ENCODE peak calls at places on chromosome 6, in six cellular contexts. U, A, V, R, Q and I are unnamed samples. For H3K36me3, the result is how much of the 10 kb centered on the place peaks cover.

GRCh38 chr6:136984578-136984977 is 60.2 kb downstream of the IL20RA start:
- DNase-seq in Q (no peak), R (no peak), A (no peak), V (no peak), U (no peak), I (no peak)

GRCh38 chr6:22612241-22612640 is 42.9 kb downstream of the HDGFL1 start:
- DNase-seq in Q (no peak), V (peak), R (no peak), U (peak), A (no peak), I (no peak)

GRCh38 chr6:15479761-15480160 is 183.1 kb downstream of the DTNBP1 start:
- DNase-seq in Q (no peak), V (peak), R (no peak), A (no peak), U (no peak), I (no peak)

GRCh38 chr6:44667668-44668390 is 280.3 kb downstream of the CDC5L start:
- DNase-seq in R (peak), Q (peak), V (no peak), A (peak), U (no peak), I (peak)

GRCh38 chr6:113095836-113096235 is 748.7 kb downstream of the RFPL4B start:
- DNase-seq in A (no peak), V (no peak), R (no peak), Q (no peak), U (no peak), I (no peak)

GRCh38 chr6:95352064-95352463 is 225.3 kb upstream of the MANEA start:
- DNase-seq in Q (no peak), V (no peak), U (no peak), A (peak), R (no peak), I (no peak)

GRCh38 chr6:145623231-145623630 is 112.1 kb downstream of the EPM2A start:
- DNase-seq in Q (no peak), V (no peak), R (no peak), U (no peak), A (no peak), I (peak)

GRCh38 chr6:151147118-151147832 is 92.5 kb upstream of the AKAP12 start:
- DNase-seq in V (no peak), Q (no peak), A (no peak), R (no peak), U (no peak), I (no peak)

GRCh38 chr6:157364705-157365104 is 16.3 kb upstream of the ZDHHC14 start:
- DNase-seq in V (no peak), R (no peak), A (no peak), U (no peak), Q (no peak), I (no peak)

GRCh38 chr6:93523365-93523764 is 104.0 kb upstream of the EPHA7 start:
- DNase-seq in Q (no peak), R (no peak), A (no peak), U (no peak), V (no peak), I (no peak)

GRCh38 chr6:157604816-157605215 is 218.2 kb upstream of the SNX9 start:
- DNase-seq in R (no peak), V (no peak), U (no peak), Q (no peak), A (no peak), I (no peak)

GRCh38 chr6:5606546-5606945 is 345.2 kb downstream of the FARS2 start:
- DNase-seq in Q (no peak), V (no peak), R (no peak), A (no peak), U (no peak), I (no peak)

GRCh38 chr6:11329841-11330765 is 97.6 kb upstream of the NEDD9 start:
- DNase-seq in V (peak), R (no peak), A (no peak), U (no peak), Q (no peak), I (no peak)

GRCh38 chr6:24859608-24860007 is 60.9 kb upstream of the ARMH2 start:
- DNase-seq in Q (no peak), U (no peak), V (no peak), A (no peak), R (no peak), I (no peak)

DNA sequence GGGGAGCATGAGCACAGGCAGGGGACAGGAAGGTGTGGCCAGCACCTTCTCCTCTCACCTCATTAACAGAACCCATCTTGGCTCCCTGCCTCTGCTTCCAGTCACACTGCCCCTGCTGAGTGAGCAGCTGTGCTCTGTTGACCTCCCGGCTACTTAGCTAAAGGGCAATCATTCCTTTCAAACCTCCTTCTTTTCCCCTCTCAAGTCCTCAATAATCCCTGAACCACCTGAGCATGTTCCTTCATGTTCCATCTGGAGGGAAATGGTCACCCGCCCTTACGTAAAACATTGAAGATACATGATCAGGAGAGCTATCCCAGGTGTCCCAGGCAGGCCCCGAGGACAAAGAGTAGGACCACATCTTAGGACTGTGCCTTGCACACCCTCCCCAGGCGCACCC is 21.7 kb upstream of the MRPS10 start:
- DNase-seq in U (no peak), V (no peak), Q (no peak), A (no peak), R (no peak), I (no peak)
- H3K36me3 ChIP-seq in U (under half), V (under half), Q (under half), A (under half), R (under half), I (under half)

DNA sequence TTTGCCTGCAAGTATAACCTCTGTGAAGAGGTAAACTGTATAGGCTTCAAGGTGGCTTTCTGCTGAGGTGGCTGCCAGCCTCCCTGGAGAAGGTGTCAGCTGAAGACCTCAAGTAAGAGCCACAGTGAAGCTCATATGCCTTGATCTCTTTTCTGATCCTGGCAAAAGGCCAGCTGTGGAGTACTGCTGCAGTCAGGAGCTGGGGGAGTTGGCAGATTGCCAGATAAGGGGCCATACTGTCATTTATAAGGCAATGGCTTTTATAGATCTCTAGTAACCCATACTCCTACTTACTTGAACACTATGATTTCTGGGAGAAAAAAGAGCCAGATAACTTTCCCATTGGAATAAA is 8.8 kb upstream of the CEP85L start:
- DNase-seq in A (no peak), R (no peak), V (peak), U (peak), Q (peak), I (no peak)
- H3K4me2 ChIP-seq in A (no peak), R (no peak), V (no peak), U (no peak), Q (peak), I (no peak)

GRCh38 chr6:134238006-134238405 is 79.9 kb downstream of the SGK1 start:
- DNase-seq in Q (no peak), U (no peak), A (no peak), R (no peak), V (no peak), I (no peak)

GRCh38 chr6:134238960-134239795 is 78.7 kb downstream of the SGK1 start:
- DNase-seq in R (no peak), Q (no peak), V (no peak), A (no peak), U (peak), I (no peak)

GRCh38 chr6:134245041-134245440 is 72.9 kb downstream of the SGK1 start:
- DNase-seq in R (no peak), A (no peak), U (no peak), V (no peak), Q (no peak), I (no peak)

GRCh38 chr6:134235937-134236751 is 81.8 kb downstream of the SGK1 start:
- DNase-seq in V (peak), U (no peak), A (no peak), Q (no peak), R (no peak), I (no peak)

GRCh38 chr6:134240664-134241431 is 77.1 kb downstream of the SGK1 start:
- DNase-seq in Q (no peak), A (no peak), V (no peak), R (no peak), U (no peak), I (no peak)
- TF ChIP-seq POLR2AphosphoS5 in Q (no peak), A (no peak), V (no peak), R (no peak), U (no peak), I (no peak)

GRCh38 chr6:159681104-159681503 is 11.9 kb downstream of the SOD2 start:
- DNase-seq in U (no peak), R (no peak), Q (no peak), A (no peak), V (peak), I (no peak)
- H3K36me3 ChIP-seq in U (under half), R (under half), Q (half or more), A (under half), V (under half), I (under half)

DNA sequence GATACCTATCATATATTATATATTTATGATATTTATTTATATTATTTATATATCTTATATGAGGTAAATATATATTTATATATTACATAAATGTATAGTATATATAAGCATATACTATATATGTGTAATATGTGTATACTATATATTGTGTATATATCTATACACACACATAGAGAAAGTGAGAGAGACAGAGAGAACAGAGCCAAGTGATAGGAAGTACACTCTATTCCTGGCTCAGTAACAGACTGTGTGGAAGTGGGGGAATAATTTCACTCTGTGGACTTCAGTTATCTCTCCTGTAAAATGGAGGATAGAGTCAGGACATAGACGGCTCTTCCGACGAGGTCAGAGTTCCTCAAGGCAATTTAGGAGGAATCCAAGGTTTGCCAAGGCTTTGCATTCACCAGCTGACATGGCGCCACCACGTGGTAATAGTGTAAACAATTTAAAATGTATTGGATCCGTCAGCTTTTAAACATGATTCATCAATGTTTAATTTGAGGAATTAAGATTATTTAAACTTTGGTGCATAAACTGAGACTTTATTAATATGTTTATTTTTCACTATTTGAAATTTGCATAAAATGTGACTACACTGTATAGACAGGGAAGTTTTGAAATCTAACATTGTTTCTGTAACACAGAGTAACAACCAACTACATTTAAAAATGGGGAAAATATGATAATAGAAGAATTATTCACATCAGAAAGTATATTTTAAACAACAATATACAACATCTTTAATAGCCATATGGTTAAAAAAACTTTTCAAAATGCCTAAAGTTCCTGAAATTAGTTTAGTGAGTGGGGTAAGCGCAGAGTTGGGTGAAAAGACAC is 75.4 kb upstream of the TMEM244 start:
- DNase-seq in Q (peak), A (peak), V (peak), U (no peak), R (peak), I (peak)
- H3K4me2 ChIP-seq in Q (no peak), A (peak), V (peak), U (no peak), R (no peak), I (no peak)

DNA sequence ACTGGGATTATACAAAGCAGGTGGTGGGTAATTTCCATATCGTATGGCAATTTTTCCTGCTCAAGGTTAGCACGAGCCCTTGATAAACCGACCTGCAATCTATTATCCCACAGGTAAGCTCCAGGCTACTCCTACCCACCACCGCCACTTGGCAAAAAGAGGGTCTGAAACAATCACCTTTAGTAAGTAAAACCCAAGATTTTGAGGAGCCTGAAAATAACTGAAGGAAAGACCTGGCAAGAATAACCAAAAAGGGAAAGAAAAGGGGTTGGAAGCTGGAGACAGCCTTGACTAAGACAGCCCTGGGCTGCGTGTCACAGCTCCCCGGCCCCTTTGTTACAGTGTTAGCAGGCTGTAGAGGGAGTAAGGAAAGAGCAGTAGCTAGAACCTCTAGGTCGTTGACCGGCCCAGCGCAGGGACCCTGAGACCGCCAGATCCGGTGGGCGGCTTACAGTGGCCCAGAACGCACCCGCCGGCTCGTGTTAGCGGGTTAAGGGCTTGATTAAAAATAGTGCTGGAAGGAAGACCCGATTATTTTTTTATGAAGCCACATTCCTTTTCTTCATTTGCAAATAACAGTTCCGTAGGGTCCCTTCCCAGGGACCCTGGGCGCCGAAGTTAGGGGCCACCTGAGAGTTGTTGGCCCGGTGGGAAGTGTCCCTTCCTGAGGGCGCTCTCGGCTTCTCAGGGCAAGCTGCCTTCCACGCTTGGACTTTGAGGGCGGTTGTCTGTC is 30.5 kb downstream of the TFAP2B start:
- DNase-seq in V (no peak), U (peak), A (no peak), R (no peak), Q (no peak), I (peak)
- TF ChIP-seq POLR2AphosphoS5 in V (no peak), U (no peak), A (no peak), R (no peak), Q (no peak), I (no peak)

GRCh38 chr6:152341596-152341995 is 295.6 kb downstream of the SYNE1 start:
- DNase-seq in R (no peak), U (no peak), Q (no peak), V (no peak), A (no peak), I (no peak)

GRCh38 chr6:152348116-152348515 is 289.0 kb downstream of the SYNE1 start:
- DNase-seq in U (no peak), R (no peak), V (no peak), Q (no peak), A (no peak), I (no peak)

GRCh38 chr6:152338335-152339125 is 298.6 kb downstream of the SYNE1 start:
- DNase-seq in V (peak), U (peak), A (no peak), R (peak), Q (peak), I (peak)

GRCh38 chr6:152343735-152344360 is 293.3 kb downstream of the SYNE1 start:
- DNase-seq in A (no peak), Q (no peak), U (no peak), R (no peak), V (no peak), I (no peak)
- H3K36me3 ChIP-seq in A (under half), Q (under half), U (half or more), R (under half), V (under half), I (under half)